ENCODE peak calls at places on chromosomes 16 and 17, in nine cellular contexts. One of them, this sample, is unnamed.

GRCh38 chr16:11259288-11259621 is 3.3 kb upstream of the SOCS1 start:
- DNase-seq in left ventricle myocardium inferior: no peak
- DNase-seq in effector memory CD4-positive, alpha-beta T cell: no peak
- DNase-seq in body of pancreas: peak; percentile 22
- DNase-seq in substantia nigra: no peak
- DNase-seq in stimulated activated CD8-positive, alpha-beta memory T cell treated with anti-CD3 and anti-CD28 coated beads, Interleukin-4, amount 100 ng/mL, for 1 hour: no peak
- DNase-seq in NCI-H2081 treated with DMSO at 0.1 percent for 48 hours: no peak
- DNase-seq in NCI-H1092: no peak
- DNase-seq in effector memory CD8-positive, alpha-beta T cell: no peak
- DNase-seq in this sample: peak; percentile 32

GRCh38 chr17:20125724-20126123 is 116.6 kb downstream of the SPECC1 start:
- DNase-seq in stimulated activated CD8-positive, alpha-beta memory T cell treated with anti-CD3 and anti-CD28 coated beads, Interleukin-4, amount 100 ng/mL, for 1 hour: no peak
- DNase-seq in effector memory CD4-positive, alpha-beta T cell: no peak
- DNase-seq in body of pancreas: no peak
- DNase-seq in NCI-H2081 treated with DMSO at 0.1 percent for 48 hours: no peak
- DNase-seq in effector memory CD8-positive, alpha-beta T cell: no peak
- DNase-seq in substantia nigra: no peak
- DNase-seq in NCI-H1092: no peak
- DNase-seq in left ventricle myocardium inferior: no peak
- DNase-seq in this sample: no peak

GRCh38 chr17:74455025-74455585 is 11.3 kb upstream of the CD300A start:
- DNase-seq in body of pancreas: no peak
- DNase-seq in effector memory CD4-positive, alpha-beta T cell: no peak
- DNase-seq in stimulated activated CD8-positive, alpha-beta memory T cell treated with anti-CD3 and anti-CD28 coated beads, Interleukin-4, amount 100 ng/mL, for 1 hour: no peak
- DNase-seq in NCI-H2081 treated with DMSO at 0.1 percent for 48 hours: no peak
- DNase-seq in left ventricle myocardium inferior: no peak
- DNase-seq in substantia nigra: no peak
- DNase-seq in NCI-H1092: no peak
- DNase-seq in effector memory CD8-positive, alpha-beta T cell: no peak
- DNase-seq in this sample: peak; percentile 58

GRCh38 chr17:32588982-32589381 is 102.2 kb downstream of the CDK5R1 start:
- DNase-seq in effector memory CD8-positive, alpha-beta T cell: no peak
- DNase-seq in NCI-H2081 treated with DMSO at 0.1 percent for 48 hours: no peak
- DNase-seq in left ventricle myocardium inferior: no peak
- DNase-seq in body of pancreas: no peak
- DNase-seq in NCI-H1092: no peak
- DNase-seq in substantia nigra: no peak
- DNase-seq in stimulated activated CD8-positive, alpha-beta memory T cell treated with anti-CD3 and anti-CD28 coated beads, Interleukin-4, amount 100 ng/mL, for 1 hour: no peak
- DNase-seq in effector memory CD4-positive, alpha-beta T cell: no peak
- DNase-seq in this sample: no peak

GRCh38 chr16:81567987-81568748 is 123.6 kb downstream of the CMIP start:
- DNase-seq in body of pancreas: no peak
- DNase-seq in effector memory CD4-positive, alpha-beta T cell: no peak
- DNase-seq in substantia nigra: peak; percentile 28
- DNase-seq in NCI-H2081 treated with DMSO at 0.1 percent for 48 hours: no peak
- DNase-seq in effector memory CD8-positive, alpha-beta T cell: no peak
- DNase-seq in NCI-H1092: no peak
- DNase-seq in left ventricle myocardium inferior: no peak
- DNase-seq in stimulated activated CD8-positive, alpha-beta memory T cell treated with anti-CD3 and anti-CD28 coated beads, Interleukin-4, amount 100 ng/mL, for 1 hour: no peak
- DNase-seq in this sample: peak; percentile 43

GRCh38 chr17:77375526-77375916 is 234.8 kb downstream of the SEC14L1 start:
- DNase-seq in effector memory CD8-positive, alpha-beta T cell: no peak
- DNase-seq in NCI-H2081 treated with DMSO at 0.1 percent for 48 hours: no peak
- DNase-seq in stimulated activated CD8-positive, alpha-beta memory T cell treated with anti-CD3 and anti-CD28 coated beads, Interleukin-4, amount 100 ng/mL, for 1 hour: no peak
- DNase-seq in substantia nigra: no peak
- DNase-seq in body of pancreas: peak; percentile 40
- DNase-seq in NCI-H1092: no peak
- DNase-seq in effector memory CD4-positive, alpha-beta T cell: no peak
- DNase-seq in left ventricle myocardium inferior: no peak
- DNase-seq in this sample: no peak

GRCh38 chr16:79320956-79321355 is 279.6 kb downstream of the MAF start:
- DNase-seq in stimulated activated CD8-positive, alpha-beta memory T cell treated with anti-CD3 and anti-CD28 coated beads, Interleukin-4, amount 100 ng/mL, for 1 hour: no peak
- DNase-seq in NCI-H1092: no peak
- DNase-seq in left ventricle myocardium inferior: no peak
- DNase-seq in NCI-H2081 treated with DMSO at 0.1 percent for 48 hours: no peak
- DNase-seq in substantia nigra: no peak
- DNase-seq in body of pancreas: no peak
- DNase-seq in effector memory CD8-positive, alpha-beta T cell: no peak
- DNase-seq in effector memory CD4-positive, alpha-beta T cell: no peak
- DNase-seq in this sample: no peak

GRCh38 chr17:73494096-73494954 is 149.9 kb downstream of the SDK2 start:
- DNase-seq in NCI-H2081 treated with DMSO at 0.1 percent for 48 hours: no peak
- DNase-seq in body of pancreas: no peak
- DNase-seq in effector memory CD8-positive, alpha-beta T cell: no peak
- DNase-seq in effector memory CD4-positive, alpha-beta T cell: no peak
- DNase-seq in left ventricle myocardium inferior: no peak
- DNase-seq in NCI-H1092: no peak
- DNase-seq in stimulated activated CD8-positive, alpha-beta memory T cell treated with anti-CD3 and anti-CD28 coated beads, Interleukin-4, amount 100 ng/mL, for 1 hour: no peak
- DNase-seq in substantia nigra: no peak
- DNase-seq in this sample: no peak

GRCh38 chr16:31301708-31302400 is 42.1 kb downstream of the ITGAM start:
- DNase-seq in left ventricle myocardium inferior: no peak
- DNase-seq in NCI-H2081 treated with DMSO at 0.1 percent for 48 hours: no peak
- DNase-seq in substantia nigra: no peak
- DNase-seq in effector memory CD4-positive, alpha-beta T cell: no peak
- DNase-seq in body of pancreas: no peak
- DNase-seq in effector memory CD8-positive, alpha-beta T cell: no peak
- DNase-seq in stimulated activated CD8-positive, alpha-beta memory T cell treated with anti-CD3 and anti-CD28 coated beads, Interleukin-4, amount 100 ng/mL, for 1 hour: no peak
- DNase-seq in NCI-H1092: no peak
- DNase-seq in this sample: no peak

GRCh38 chr16:67917852-67918236 is 13.8 kb downstream of the CTRL start:
- DNase-seq in NCI-H1092: no peak
- DNase-seq in body of pancreas: no peak
- DNase-seq in substantia nigra: no peak
- DNase-seq in effector memory CD4-positive, alpha-beta T cell: no peak
- DNase-seq in stimulated activated CD8-positive, alpha-beta memory T cell treated with anti-CD3 and anti-CD28 coated beads, Interleukin-4, amount 100 ng/mL, for 1 hour: no peak
- DNase-seq in left ventricle myocardium inferior: no peak
- DNase-seq in NCI-H2081 treated with DMSO at 0.1 percent for 48 hours: no peak
- DNase-seq in effector memory CD8-positive, alpha-beta T cell: no peak
- DNase-seq in this sample: no peak

GRCh38 chr16:2005646-2006045 is 4.0 kb downstream of the ZNF598 start:
- DNase-seq in NCI-H2081 treated with DMSO at 0.1 percent for 48 hours: no peak
- DNase-seq in stimulated activated CD8-positive, alpha-beta memory T cell treated with anti-CD3 and anti-CD28 coated beads, Interleukin-4, amount 100 ng/mL, for 1 hour: no peak
- DNase-seq in NCI-H1092: peak; percentile 37
- DNase-seq in left ventricle myocardium inferior: no peak
- DNase-seq in effector memory CD8-positive, alpha-beta T cell: no peak
- DNase-seq in substantia nigra: no peak
- DNase-seq in effector memory CD4-positive, alpha-beta T cell: no peak
- DNase-seq in body of pancreas: no peak
- DNase-seq in this sample: no peak

GRCh38 chr16:66871840-66872239 is 8.5 kb upstream of the PDP2 start:
- DNase-seq in substantia nigra: no peak
- DNase-seq in body of pancreas: no peak
- DNase-seq in effector memory CD8-positive, alpha-beta T cell: no peak
- DNase-seq in NCI-H2081 treated with DMSO at 0.1 percent for 48 hours: no peak
- DNase-seq in NCI-H1092: no peak
- DNase-seq in stimulated activated CD8-positive, alpha-beta memory T cell treated with anti-CD3 and anti-CD28 coated beads, Interleukin-4, amount 100 ng/mL, for 1 hour: no peak
- DNase-seq in effector memory CD4-positive, alpha-beta T cell: no peak
- DNase-seq in left ventricle myocardium inferior: no peak
- DNase-seq in this sample: no peak

GRCh38 chr17:51487947-51488346 is 227.6 kb downstream of the UTP18 start:
- DNase-seq in effector memory CD4-positive, alpha-beta T cell: no peak
- DNase-seq in left ventricle myocardium inferior: no peak
- DNase-seq in stimulated activated CD8-positive, alpha-beta memory T cell treated with anti-CD3 and anti-CD28 coated beads, Interleukin-4, amount 100 ng/mL, for 1 hour: no peak
- DNase-seq in effector memory CD8-positive, alpha-beta T cell: no peak
- DNase-seq in body of pancreas: peak; percentile 10
- DNase-seq in NCI-H2081 treated with DMSO at 0.1 percent for 48 hours: no peak
- DNase-seq in NCI-H1092: no peak
- DNase-seq in substantia nigra: no peak
- DNase-seq in this sample: no peak

GRCh38 chr16:56301391-56301850 is 110.1 kb downstream of the GNAO1 start:
- DNase-seq in NCI-H2081 treated with DMSO at 0.1 percent for 48 hours: no peak
- DNase-seq in substantia nigra: peak; percentile 64
- DNase-seq in left ventricle myocardium inferior: no peak
- DNase-seq in effector memory CD8-positive, alpha-beta T cell: no peak
- DNase-seq in effector memory CD4-positive, alpha-beta T cell: no peak
- DNase-seq in stimulated activated CD8-positive, alpha-beta memory T cell treated with anti-CD3 and anti-CD28 coated beads, Interleukin-4, amount 100 ng/mL, for 1 hour: no peak
- DNase-seq in body of pancreas: no peak
- DNase-seq in NCI-H1092: no peak
- DNase-seq in this sample: no peak

GRCh38 chr17:41545829-41546410 is 17.8 kb upstream of the KRT19 start:
- DNase-seq in substantia nigra: no peak
- DNase-seq in stimulated activated CD8-positive, alpha-beta memory T cell treated with anti-CD3 and anti-CD28 coated beads, Interleukin-4, amount 100 ng/mL, for 1 hour: no peak
- DNase-seq in NCI-H1092: no peak
- DNase-seq in left ventricle myocardium inferior: no peak
- DNase-seq in NCI-H2081 treated with DMSO at 0.1 percent for 48 hours: no peak
- DNase-seq in effector memory CD8-positive, alpha-beta T cell: no peak
- DNase-seq in effector memory CD4-positive, alpha-beta T cell: no peak
- DNase-seq in body of pancreas: no peak
- DNase-seq in this sample: no peak

GRCh38 chr16:9033125-9033830 is 58.2 kb upstream of the HAPSTR1 start:
- DNase-seq in effector memory CD4-positive, alpha-beta T cell: no peak
- DNase-seq in substantia nigra: no peak
- DNase-seq in left ventricle myocardium inferior: no peak
- DNase-seq in effector memory CD8-positive, alpha-beta T cell: no peak
- DNase-seq in NCI-H1092: no peak
- DNase-seq in stimulated activated CD8-positive, alpha-beta memory T cell treated with anti-CD3 and anti-CD28 coated beads, Interleukin-4, amount 100 ng/mL, for 1 hour: no peak
- DNase-seq in body of pancreas: peak; percentile 48
- DNase-seq in NCI-H2081 treated with DMSO at 0.1 percent for 48 hours: no peak
- DNase-seq in this sample: peak; percentile 29

GRCh38 chr16:11725457-11725856 is 17.2 kb downstream of the TXNDC11 start:
- DNase-seq in body of pancreas: no peak
- DNase-seq in stimulated activated CD8-positive, alpha-beta memory T cell treated with anti-CD3 and anti-CD28 coated beads, Interleukin-4, amount 100 ng/mL, for 1 hour: no peak
- DNase-seq in substantia nigra: no peak
- DNase-seq in left ventricle myocardium inferior: no peak
- DNase-seq in effector memory CD8-positive, alpha-beta T cell: no peak
- DNase-seq in NCI-H1092: no peak
- DNase-seq in effector memory CD4-positive, alpha-beta T cell: no peak
- DNase-seq in NCI-H2081 treated with DMSO at 0.1 percent for 48 hours: no peak
- DNase-seq in this sample: no peak

GRCh38 chr16:561413-561794 is 1.2 kb downstream of the PRR35 start:
- DNase-seq in substantia nigra: no peak
- DNase-seq in body of pancreas: no peak
- DNase-seq in stimulated activated CD8-positive, alpha-beta memory T cell treated with anti-CD3 and anti-CD28 coated beads, Interleukin-4, amount 100 ng/mL, for 1 hour: no peak
- DNase-seq in NCI-H1092: no peak
- DNase-seq in left ventricle myocardium inferior: no peak
- DNase-seq in NCI-H2081 treated with DMSO at 0.1 percent for 48 hours: no peak
- DNase-seq in effector memory CD8-positive, alpha-beta T cell: no peak
- DNase-seq in effector memory CD4-positive, alpha-beta T cell: no peak
- DNase-seq in this sample: no peak

GRCh38 chr17:44774271-44775135 is 15.7 kb downstream of the ADAM11 start:
- DNase-seq in substantia nigra: peak; percentile 66
- DNase-seq in effector memory CD8-positive, alpha-beta T cell: peak; percentile 93
- DNase-seq in left ventricle myocardium inferior: peak; percentile 88
- DNase-seq in body of pancreas: peak; percentile 92
- DNase-seq in NCI-H1092: peak; percentile 74
- DNase-seq in stimulated activated CD8-positive, alpha-beta memory T cell treated with anti-CD3 and anti-CD28 coated beads, Interleukin-4, amount 100 ng/mL, for 1 hour: peak; percentile 69
- DNase-seq in effector memory CD4-positive, alpha-beta T cell: peak; percentile 70
- DNase-seq in NCI-H2081 treated with DMSO at 0.1 percent for 48 hours: peak; percentile 37
- DNase-seq in this sample: peak; percentile 89

GRCh38 chr16:16016388-16016964 is 67.1 kb downstream of the ABCC1 start:
- DNase-seq in substantia nigra: no peak
- DNase-seq in effector memory CD8-positive, alpha-beta T cell: no peak
- DNase-seq in effector memory CD4-positive, alpha-beta T cell: no peak
- DNase-seq in stimulated activated CD8-positive, alpha-beta memory T cell treated with anti-CD3 and anti-CD28 coated beads, Interleukin-4, amount 100 ng/mL, for 1 hour: no peak
- DNase-seq in body of pancreas: no peak
- DNase-seq in NCI-H2081 treated with DMSO at 0.1 percent for 48 hours: no peak
- DNase-seq in NCI-H1092: no peak
- DNase-seq in left ventricle myocardium inferior: no peak
- DNase-seq in this sample: no peak

GRCh38 chr16:82782715-82783251 is 156.0 kb downstream of the CDH13 start:
- DNase-seq in NCI-H2081 treated with DMSO at 0.1 percent for 48 hours: peak; percentile 40
- DNase-seq in left ventricle myocardium inferior: peak; percentile 27
- DNase-seq in stimulated activated CD8-positive, alpha-beta memory T cell treated with anti-CD3 and anti-CD28 coated beads, Interleukin-4, amount 100 ng/mL, for 1 hour: no peak
- DNase-seq in effector memory CD4-positive, alpha-beta T cell: no peak
- DNase-seq in body of pancreas: peak; percentile 12
- DNase-seq in NCI-H1092: no peak
- DNase-seq in effector memory CD8-positive, alpha-beta T cell: no peak
- DNase-seq in substantia nigra: no peak
- DNase-seq in this sample: no peak

GRCh38 chr17:60039096-60039495 is 39.6 kb downstream of the HEATR6 start:
- DNase-seq in body of pancreas: no peak
- DNase-seq in substantia nigra: no peak
- DNase-seq in stimulated activated CD8-positive, alpha-beta memory T cell treated with anti-CD3 and anti-CD28 coated beads, Interleukin-4, amount 100 ng/mL, for 1 hour: no peak
- DNase-seq in left ventricle myocardium inferior: no peak
- DNase-seq in effector memory CD4-positive, alpha-beta T cell: no peak
- DNase-seq in effector memory CD8-positive, alpha-beta T cell: no peak
- DNase-seq in NCI-H1092: no peak
- DNase-seq in NCI-H2081 treated with DMSO at 0.1 percent for 48 hours: no peak
- DNase-seq in this sample: no peak

GRCh38 chr16:2047330-2048115 is at the start of the genes NTHL1 and TSC2:
- DNase-seq in substantia nigra: peak; percentile 95
- DNase-seq in NCI-H2081 treated with DMSO at 0.1 percent for 48 hours: peak; percentile 78
- DNase-seq in body of pancreas: peak; percentile 96
- DNase-seq in stimulated activated CD8-positive, alpha-beta memory T cell treated with anti-CD3 and anti-CD28 coated beads, Interleukin-4, amount 100 ng/mL, for 1 hour: peak; percentile 86
- DNase-seq in effector memory CD8-positive, alpha-beta T cell: peak; percentile 88
- DNase-seq in effector memory CD4-positive, alpha-beta T cell: peak; percentile 87
- DNase-seq in left ventricle myocardium inferior: peak; percentile 97
- DNase-seq in NCI-H1092: peak; percentile 87
- DNase-seq in this sample: peak; percentile 98

GRCh38 chr17:38428643-38429371 is 543 bp downstream of the ARHGAP23 start:
- DNase-seq in NCI-H2081 treated with DMSO at 0.1 percent for 48 hours: no peak
- DNase-seq in stimulated activated CD8-positive, alpha-beta memory T cell treated with anti-CD3 and anti-CD28 coated beads, Interleukin-4, amount 100 ng/mL, for 1 hour: no peak
- DNase-seq in left ventricle myocardium inferior: peak; percentile 68
- DNase-seq in effector memory CD8-positive, alpha-beta T cell: no peak
- DNase-seq in effector memory CD4-positive, alpha-beta T cell: no peak
- DNase-seq in substantia nigra: peak; percentile 88
- DNase-seq in body of pancreas: peak; percentile 26
- DNase-seq in NCI-H1092: no peak
- DNase-seq in this sample: peak; percentile 73

GRCh38 chr17:62680541-62681052 is 53.1 kb downstream of the MRC2 start:
- DNase-seq in effector memory CD4-positive, alpha-beta T cell: no peak
- DNase-seq in substantia nigra: peak; percentile 21
- DNase-seq in effector memory CD8-positive, alpha-beta T cell: no peak
- DNase-seq in body of pancreas: no peak
- DNase-seq in NCI-H1092: no peak
- DNase-seq in left ventricle myocardium inferior: no peak
- DNase-seq in NCI-H2081 treated with DMSO at 0.1 percent for 48 hours: no peak
- DNase-seq in stimulated activated CD8-positive, alpha-beta memory T cell treated with anti-CD3 and anti-CD28 coated beads, Interleukin-4, amount 100 ng/mL, for 1 hour: no peak
- DNase-seq in this sample: no peak

This sample was measured in left cardiac atrium.